ENCODE peak calls at places on chromosomes 3 and 15, in eight cellular contexts. A is skeletal muscle cell, M is bronchial epithelial cell, E is GOT3, D is NCI-H1436, P is GM12891, S is T-helper 9 cell, I is T-helper 1 cell. H is an unnamed sample.

GRCh38 chr3:100386437-100387064 is 14.3 kb downstream of the TOMM70 start:
- DNase-seq in A (no peak), M (no peak), E (no peak), D (no peak), P (no peak), S (no peak), I (no peak), H (no peak)

GRCh38 chr3:43786102-43786952 is 95.6 kb downstream of the ABHD5 start:
- DNase-seq in A (no peak), M (no peak), E (no peak), D (no peak), P (no peak), S (no peak), I (no peak), H (no peak)

GRCh38 chr15:65980824-65981456 is 111.6 kb downstream of the RAB11A start:
- DNase-seq in A (peak), M (peak), E (peak), D (no peak), P (no peak), S (no peak), I (no peak), H (peak)

GRCh38 chr15:93151488-93151887 is 62.5 kb upstream of the RGMA start:
- DNase-seq in A (no peak), M (peak), E (no peak), D (no peak), P (no peak), S (no peak), I (no peak), H (no peak)

GRCh38 chr3:38536686-38537085 is 40.5 kb downstream of the EXOG start:
- DNase-seq in A (no peak), M (no peak), E (no peak), D (no peak), P (no peak), S (no peak), I (no peak), H (no peak)

GRCh38 chr3:184379375-184380209 is at the start of gene CHRD:
- DNase-seq in A (no peak), M (no peak), E (no peak), D (no peak), P (no peak), S (no peak), I (no peak), H (no peak)

GRCh38 chr3:115930922-115931321 is 307.6 kb downstream of the GAP43 start:
- DNase-seq in A (no peak), M (no peak), E (no peak), D (no peak), P (no peak), S (no peak), I (no peak), H (no peak)

GRCh38 chr15:23014394-23015000 is 24.9 kb downstream of the TUBGCP5 start:
- DNase-seq in A (no peak), M (no peak), E (no peak), D (no peak), P (no peak), S (no peak), I (no peak), H (no peak)

GRCh38 chr3:42804831-42805821 is 836 bp upstream of the HIGD1A start:
- DNase-seq in A (no peak), M (no peak), E (no peak), D (no peak), P (no peak), S (no peak), I (no peak), H (no peak)

GRCh38 chr15:74235962-74236361 is at the start of gene CCDC33:
- DNase-seq in A (no peak), M (no peak), E (no peak), D (peak), P (peak), S (no peak), I (no peak), H (no peak)

GRCh38 chr15:65062061-65062460 is 5.7 kb downstream of the RASL12 start:
- DNase-seq in A (no peak), M (no peak), E (no peak), D (no peak), P (no peak), S (no peak), I (no peak), H (no peak)

H was measured in AG04450.